ENCODE peak calls at places on chromosomes 11 and 22, in ten cellular contexts. N, K, Q, E, X, D, C, F, O and B are unnamed samples.

GRCh38 chr11:1667906-1668305 is 29.1 kb upstream of the KRTAP5-6 start:
- DNase-seq in D (no peak), E (no peak), C (no peak), F (no peak), K (no peak), O (no peak), Q (no peak), N (no peak), X (no peak), B (no peak)

GRCh38 chr22:26276530-26277200 is 107.4 kb downstream of the SEZ6L start:
- DNase-seq in O (no peak), D (no peak), Q (no peak), F (no peak), X (no peak), C (no peak), K (no peak), E (no peak), N (no peak), B (no peak)

GRCh38 chr11:113363406-113363805 is 24.2 kb upstream of the ANKK1 start:
- DNase-seq in O (no peak), D (no peak), C (no peak), E (no peak), F (peak; percentile 90), K (no peak), N (peak; percentile 62), X (no peak), Q (no peak), B (no peak)

GRCh38 chr11:70075836-70076235 is 2.3 kb upstream of the ANO1 start:
- DNase-seq in X (no peak), F (no peak), O (no peak), C (no peak), E (no peak), D (no peak), Q (no peak), K (no peak), N (no peak), B (no peak)

GRCh38 chr11:74311352-74311926 is at the start of gene P4HA3:
- DNase-seq in X (peak; percentile 12), K (peak; percentile 39), O (no peak), N (no peak), Q (peak; percentile 49), D (peak; percentile 90), C (peak; percentile 32), E (peak; percentile 21), F (peak; percentile 58), B (peak; percentile 31)

GRCh38 chr22:23144432-23144831 is 845 bp upstream of the RAB36 start:
- DNase-seq in N (no peak), K (no peak), O (no peak), E (no peak), X (no peak), F (no peak), C (no peak), D (no peak), Q (no peak), B (no peak)

GRCh38 chr11:64078294-64078693 is 42.6 kb downstream of the FLRT1 start:
- DNase-seq in O (no peak), N (no peak), K (no peak), C (no peak), D (no peak), F (no peak), X (no peak), E (peak; percentile 17), Q (peak; percentile 38), B (no peak)

GRCh38 chr11:105960252-105961245 is 61.5 kb downstream of the MSANTD4 start:
- DNase-seq in E (peak; percentile 46), K (no peak), F (no peak), D (no peak), X (no peak), N (no peak), Q (peak; percentile 71), C (no peak), O (no peak), B (no peak)

GRCh38 chr22:48708558-48709245 is 1119.0 kb downstream of the BRD1 start:
- DNase-seq in O (no peak), E (no peak), D (no peak), N (no peak), F (no peak), Q (no peak), X (no peak), K (no peak), C (no peak), B (no peak)